ENCODE peak calls at places on chromosomes 12 and 14, in six cellular contexts. D is tibial nerve, U is transverse colon, C is uterus, B is tibial artery, A is endodermal cell. Q is an unnamed sample.
A peak's percentile ranks its signal among the peaks of the same experiment; 100 is the strongest.

GRCh38 chr14:33836203-33836894 is 114.5 kb downstream of the EGLN3 start:
- DNase-seq in A (no peak), C (no peak), D (no peak), B (no peak), U (no peak), Q (no peak)

GRCh38 chr12:107570721-107571120 is 114.9 kb upstream of the PWP1 start:
- DNase-seq in C (no peak), U (peak; percentile 41), B (no peak), D (no peak), A (no peak), Q (no peak)

GRCh38 chr14:76456200-76456599 is 80.3 kb downstream of the ESRRB start:
- DNase-seq in U (no peak), B (no peak), A (peak; percentile 85), C (no peak), D (no peak), Q (no peak)

GRCh38 chr14:74568896-74569295 is 43.1 kb downstream of the LTBP2 start:
- DNase-seq in C (no peak), U (no peak), A (no peak), D (no peak), B (peak; percentile 71), Q (no peak)

GRCh38 chr12:18250313-18250916 is 10.9 kb upstream of the PIK3C2G start:
- DNase-seq in B (no peak), A (no peak), C (peak; percentile 40), D (no peak), U (no peak), Q (no peak)

GRCh38 chr12:127165567-127166392 is 1101.2 kb upstream of the TMEM132C start:
- DNase-seq in C (peak; percentile 53), U (peak; percentile 88), B (peak; percentile 62), A (peak; percentile 95), D (peak; percentile 56), Q (peak; percentile 91)

GRCh38 chr12:128794661-128795529 is 28.9 kb downstream of the SLC15A4 start:
- DNase-seq in B (no peak), A (no peak), D (no peak), C (no peak), U (no peak), Q (no peak)

GRCh38 chr12:113066806-113067400 is 10.4 kb downstream of the DTX1 start:
- DNase-seq in U (no peak), B (no peak), C (no peak), D (no peak), A (peak; percentile 68), Q (no peak)

GRCh38 chr14:89933002-89933401 is 21.5 kb downstream of the EFCAB11 start:
- DNase-seq in C (no peak), U (no peak), D (no peak), A (no peak), B (no peak), Q (no peak)

GRCh38 chr12:77746108-77746507 is 84.6 kb upstream of the NAV3 start:
- DNase-seq in C (no peak), B (no peak), A (no peak), D (no peak), U (no peak), Q (no peak)

GRCh38 chr12:13101854-13102375 is 1.6 kb downstream of the GSG1 start:
- DNase-seq in A (no peak), C (no peak), B (no peak), U (peak; percentile 39), D (no peak), Q (no peak)

GRCh38 chr12:130160711-130161231 is 1.5 kb upstream of the FZD10 start:
- DNase-seq in C (no peak), D (no peak), A (peak; percentile 78), U (no peak), B (no peak), Q (no peak)

GRCh38 chr12:55702861-55703260 is 4.8 kb downstream of the ITGA7 start:
- DNase-seq in C (no peak), D (no peak), U (no peak), A (no peak), B (no peak), Q (peak; percentile 33)

GRCh38 chr14:29971101-29971500 is 43.5 kb upstream of the PRKD1 start:
- DNase-seq in D (no peak), B (no peak), A (no peak), C (no peak), U (no peak), Q (no peak)

GRCh38 chr14:77691259-77691658 is 16.6 kb downstream of the ALKBH1 start:
- DNase-seq in C (no peak), A (no peak), D (no peak), U (no peak), B (no peak), Q (peak; percentile 62)

GRCh38 chr12:61694214-61694613 is 566.0 kb upstream of the USP15 start:
- DNase-seq in D (no peak), A (no peak), B (no peak), U (no peak), C (no peak), Q (no peak)
- H3K9me3 ChIP-seq in D (no peaks in the 10 kb centered on the region), A (peaks cover 54% of the 10 kb centered on the region), B (peaks cover 8% of the 10 kb centered on the region), U (peaks cover 21% of the 10 kb centered on the region), C (peaks cover 9% of the 10 kb centered on the region), Q (peaks cover 12% of the 10 kb centered on the region)

DNA sequence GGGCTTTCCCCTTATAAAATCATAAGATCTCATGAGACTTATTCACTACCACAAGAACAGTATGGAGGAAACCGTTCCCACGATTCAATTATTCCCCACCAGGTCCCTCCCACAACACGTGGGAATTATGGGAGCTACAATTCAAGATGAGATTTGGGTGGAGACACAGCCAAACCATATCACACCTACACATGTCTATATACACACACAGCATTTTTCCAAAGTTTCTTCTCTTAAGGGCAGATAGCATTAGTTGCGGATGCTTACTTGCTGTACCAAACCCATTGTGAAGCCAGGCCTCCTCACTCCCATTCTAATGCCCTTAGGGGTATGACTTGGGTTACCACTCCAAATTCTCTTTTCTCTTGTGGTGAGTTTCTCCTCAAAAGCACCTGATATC is 104.1 kb upstream of the RAP1B start:
- DNase-seq in D (no peak), A (no peak), C (no peak), U (no peak), B (no peak), Q (no peak)
- H3K27ac ChIP-seq in D (no peak overlapping the region), A (no peak overlapping the region), C (no peak overlapping the region), U (no peak overlapping the region), B (no peak overlapping the region), Q (no peak overlapping the region)

DNA sequence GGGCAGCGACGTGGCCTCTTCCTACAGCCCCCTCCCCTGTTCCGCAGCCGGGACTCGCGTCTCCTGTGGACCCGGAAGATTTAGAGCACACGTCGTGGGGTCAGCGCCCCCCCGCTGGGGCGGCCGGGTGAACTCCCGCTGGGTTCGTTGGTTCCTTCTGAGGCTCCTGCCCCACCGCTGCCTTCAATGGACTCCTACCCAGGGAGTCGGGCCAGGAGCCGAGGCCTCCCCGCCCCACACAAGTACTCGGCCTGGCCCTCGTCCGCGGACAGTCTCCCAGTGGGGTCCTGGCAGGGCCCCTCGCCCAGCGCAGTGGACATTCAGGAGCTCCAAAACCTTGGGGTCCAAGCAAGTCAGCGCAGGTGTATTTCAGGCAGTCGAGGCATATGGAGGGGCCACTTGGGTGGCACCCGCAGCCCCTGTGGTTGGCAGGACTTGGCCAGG is 1.2 kb downstream of the MMP17 start:
- DNase-seq in U (no peak), D (no peak), A (peak; percentile 79), B (no peak), C (no peak), Q (no peak)
- H3K4me3 ChIP-seq in U (no peak overlapping the region), D (peak overlapping the region; percentile 50), A (peak overlapping the region; percentile 73), B (peak overlapping the region; percentile 44), C (peak overlapping the region; percentile 36), Q (peak overlapping the region; percentile 29)

GRCh38 chr12:34296143-34297041 is 274.1 kb downstream of the ALG10 start:
- DNase-seq in A (no peak), D (no peak), B (peak; percentile 11), C (no peak), U (no peak), Q (no peak)
- H3K9me3 ChIP-seq in A (peaks cover 59% of the 10 kb centered on the region), D (no peaks in the 10 kb centered on the region), B (peaks cover 18% of the 10 kb centered on the region), C (no peaks in the 10 kb centered on the region), U (no peaks in the 10 kb centered on the region), Q (no peaks in the 10 kb centered on the region)

Q was measured in heart left ventricle.